ENCODE peak calls at places on chromosomes 7 and 10, in six cellular contexts. W is cardiac muscle cell, Z is prostate gland, X is PC-9, I is adrenal gland, K is testis. C is an unnamed sample.

GRCh38 chr10:68666280-68666760 is 54.7 kb upstream of the CCAR1 start:
- DNase-seq in W (no peak), Z (no peak), X (no peak), I (no peak), K (no peak), C (no peak)

GRCh38 chr10:44387853-44388251 is 3.0 kb upstream of the CXCL12 start:
- DNase-seq in W (no peak), Z (no peak), X (no peak), I (peak; percentile 15), K (no peak), C (no peak)

GRCh38 chr10:115052216-115052615 is 40.9 kb upstream of the ATRNL1 start:
- DNase-seq in W (no peak), Z (no peak), X (no peak), I (no peak), K (no peak), C (no peak)

GRCh38 chr7:151992375-151992774 is 33.1 kb upstream of the GALNT11 start:
- DNase-seq in W (peak; percentile 49), Z (peak; percentile 63), X (peak; percentile 28), I (peak; percentile 48), K (peak; percentile 52), C (peak; percentile 40)

GRCh38 chr7:12696001-12696400 is 8.6 kb downstream of the ARL4A start:
- DNase-seq in W (no peak), Z (no peak), X (no peak), I (no peak), K (no peak), C (no peak)

GRCh38 chr10:116113721-116114501 is 159.1 kb downstream of the GFRA1 start:
- DNase-seq in W (no peak), Z (no peak), X (no peak), I (no peak), K (no peak), C (no peak)

GRCh38 chr10:63738410-63738809 is 217.2 kb downstream of the REEP3 start:
- DNase-seq in W (no peak), Z (no peak), X (no peak), I (peak; percentile 67), K (no peak), C (no peak)

GRCh38 chr7:35021445-35021844 is 15.8 kb downstream of the DPY19L1 start:
- DNase-seq in W (no peak), Z (no peak), X (no peak), I (no peak), K (no peak), C (no peak)

GRCh38 chr7:156889089-156889488 is 3.9 kb downstream of the LMBR1 start:
- DNase-seq in W (no peak), Z (no peak), X (no peak), I (no peak), K (no peak), C (no peak)

GRCh38 chr7:150451097-150451793 is 815 bp downstream of the GIMAP8 start:
- DNase-seq in W (no peak), Z (no peak), X (no peak), I (peak; percentile 44), K (peak; percentile 33), C (peak; percentile 19)

GRCh38 chr7:81159402-81159801 is 240.6 kb upstream of the SEMA3C start:
- DNase-seq in W (no peak), Z (no peak), X (peak; percentile 65), I (no peak), K (no peak), C (no peak)

GRCh38 chr10:69217119-69217754 is 2.9 kb upstream of the HKDC1 start:
- DNase-seq in W (no peak), Z (no peak), X (peak; percentile 40), I (no peak), K (no peak), C (no peak)

GRCh38 chr7:19455508-19456132 is 253.2 kb downstream of the POLR1F start:
- DNase-seq in W (no peak), Z (no peak), X (no peak), I (no peak), K (no peak), C (no peak)

GRCh38 chr7:28435732-28436378 is 23.5 kb downstream of the CREB5 start:
- DNase-seq in W (no peak), Z (no peak), X (no peak), I (no peak), K (no peak), C (no peak)

GRCh38 chr7:151899513-151900360 is 22.8 kb upstream of the PRKAG2 start:
- DNase-seq in W (no peak), Z (no peak), X (no peak), I (no peak), K (no peak), C (no peak)

GRCh38 chr10:24344279-24344678 is 135.3 kb downstream of the KIAA1217 start:
- DNase-seq in W (no peak), Z (peak; percentile 76), X (peak; percentile 44), I (no peak), K (no peak), C (no peak)

GRCh38 chr10:49356945-49357344 is 38.9 kb downstream of the DRGX start:
- DNase-seq in W (no peak), Z (no peak), X (no peak), I (no peak), K (no peak), C (no peak)

GRCh38 chr7:30977896-30978564 is 14.3 kb downstream of the GHRHR start:
- DNase-seq in W (peak; percentile 65), Z (peak; percentile 31), X (peak; percentile 67), I (peak; percentile 40), K (peak; percentile 68), C (peak; percentile 58)

GRCh38 chr7:142808802-142809583 is 38.2 kb downstream of the PRSS2 start:
- DNase-seq in W (no peak), Z (no peak), X (peak; percentile 84), I (no peak), K (no peak), C (peak; percentile 39)

GRCh38 chr10:104824378-104825006 is 183.4 kb downstream of the SORCS3 start:
- DNase-seq in W (peak; percentile 73), Z (peak; percentile 31), X (peak; percentile 7), I (peak; percentile 38), K (peak; percentile 64), C (no peak)

GRCh38 chr7:2049111-2049781 is 183.5 kb downstream of the MAD1L1 start:
- DNase-seq in W (no peak), Z (no peak), X (no peak), I (no peak), K (no peak), C (no peak)

GRCh38 chr7:68146970-68147369 is 1150.3 kb downstream of the TYW1 start:
- DNase-seq in W (no peak), Z (no peak), X (no peak), I (no peak), K (no peak), C (no peak)

GRCh38 chr7:134298902-134299683 is 17.6 kb downstream of the SLC35B4 start:
- DNase-seq in W (no peak), Z (peak; percentile 48), X (no peak), I (no peak), K (no peak), C (peak; percentile 76)

GRCh38 chr7:114789942-114790341 is 132.0 kb upstream of the MDFIC start:
- DNase-seq in W (no peak), Z (no peak), X (no peak), I (no peak), K (no peak), C (no peak)

GRCh38 chr10:114265392-114266053 is 26.5 kb downstream of the VWA2 start:
- DNase-seq in W (no peak), Z (no peak), X (no peak), I (peak; percentile 39), K (peak; percentile 21), C (no peak)

GRCh38 chr10:124450010-124450782 is at the start of gene NKX1-2:
- DNase-seq in W (peak; percentile 56), Z (no peak), X (no peak), I (no peak), K (peak; percentile 43), C (no peak)
- H3K4me1 ChIP-seq in W (peaks cover 8% of the 10 kb centered on the region), Z (peaks cover 3% of the 10 kb centered on the region), X (peaks cover 13% of the 10 kb centered on the region), I (peaks cover 7% of the 10 kb centered on the region), K (peaks cover 15% of the 10 kb centered on the region), C (peaks cover 11% of the 10 kb centered on the region)

GRCh38 chr10:92916433-92916832 is 68.1 kb downstream of the EXOC6 start:
- DNase-seq in W (no peak), Z (no peak), X (no peak), I (no peak), K (no peak), C (no peak)

GRCh38 chr10:92913973-92914372 is 65.7 kb downstream of the EXOC6 start:
- DNase-seq in W (peak; percentile 21), Z (no peak), X (no peak), I (no peak), K (no peak), C (no peak)

GRCh38 chr10:92915892-92916291 is 67.6 kb downstream of the EXOC6 start:
- DNase-seq in W (no peak), Z (no peak), X (no peak), I (no peak), K (no peak), C (no peak)

DNA sequence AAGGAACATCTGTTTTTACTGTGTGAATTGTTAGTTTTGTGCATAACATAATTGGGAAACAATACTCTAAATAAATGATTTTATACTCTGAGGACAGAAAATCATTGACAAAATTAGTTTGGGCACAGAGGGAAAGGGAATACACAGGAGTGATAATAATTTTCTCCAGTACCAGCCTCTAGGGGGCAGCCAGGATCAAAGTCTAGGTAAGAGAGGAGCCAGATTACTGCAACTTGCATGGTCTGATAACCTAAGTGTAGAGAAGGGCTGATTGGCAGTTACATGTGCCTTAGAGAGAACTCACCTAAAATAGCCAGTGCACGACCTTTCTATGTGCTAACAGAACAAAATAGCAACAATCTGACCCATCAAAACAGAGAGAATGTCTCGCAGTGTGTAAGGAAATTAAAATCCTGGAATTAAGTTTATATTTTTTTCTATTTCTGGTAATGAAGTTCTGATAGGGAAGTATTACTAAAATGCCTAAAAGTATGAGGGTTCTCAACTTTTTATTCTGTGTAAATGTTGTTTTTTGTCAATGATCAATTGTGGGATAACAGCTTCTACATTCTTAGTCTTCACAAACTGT is 66.3 kb downstream of the EXOC6 start:
- DNase-seq in W (peak; percentile 89), Z (peak; percentile 14), X (peak; percentile 29), I (peak; percentile 68), K (peak; percentile 74), C (peak; percentile 57)
- TF ChIP-seq CTCF in W (peak; percentile 77), Z (peak; percentile 41), X (peak; percentile 71), I (peak; percentile 58), K (peak; percentile 26), C (peak; percentile 29)

DNA sequence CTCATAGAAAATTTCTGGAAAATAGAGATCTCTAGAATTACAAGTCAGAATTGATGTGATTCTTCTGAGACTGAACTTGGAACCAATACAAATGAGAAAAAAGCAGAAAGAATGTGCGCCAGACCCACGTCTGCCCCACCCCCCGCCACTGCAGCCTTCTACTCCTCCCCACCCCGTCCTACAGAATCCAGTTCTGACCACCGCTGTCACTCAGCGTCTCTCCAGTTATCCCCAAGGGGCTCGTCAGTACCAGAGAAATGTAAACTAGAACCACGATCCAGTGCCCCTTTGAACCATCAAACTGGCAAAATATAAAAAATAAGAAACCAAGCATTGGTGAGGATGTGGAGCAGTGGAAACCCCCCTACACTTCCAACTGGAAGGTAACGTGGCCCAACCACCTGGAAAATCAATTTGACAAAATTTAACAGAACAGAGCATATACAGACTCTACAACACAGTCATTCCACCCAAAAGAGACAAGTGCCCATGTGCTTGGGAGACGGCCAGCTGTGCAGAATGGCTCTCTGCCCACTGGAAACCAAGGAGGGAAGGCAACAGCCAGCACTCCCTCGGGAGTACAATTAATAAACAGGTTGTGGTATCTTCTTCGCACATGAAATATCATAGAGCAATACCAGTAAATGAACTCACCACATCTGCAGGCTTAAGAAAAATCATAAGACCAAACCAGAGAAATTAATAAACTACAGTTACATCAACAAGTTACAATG is 397.8 kb downstream of the TNS3 start:
- DNase-seq in W (no peak), Z (no peak), X (no peak), I (no peak), K (peak; percentile 41), C (peak; percentile 89)
- H3K4me1 ChIP-seq in W (no peaks in the 10 kb centered on the region), Z (peaks cover 3% of the 10 kb centered on the region), X (no peaks in the 10 kb centered on the region), I (no peaks in the 10 kb centered on the region), K (peaks cover 7% of the 10 kb centered on the region), C (peaks cover 31% of the 10 kb centered on the region)

GRCh38 chr10:45592432-45592831 is 80.1 kb downstream of the ZFAND4 start:
- DNase-seq in W (no peak), Z (no peak), X (no peak), I (no peak), K (no peak), C (no peak)
- TF ChIP-seq CTCF in W (no peak), Z (no peak), X (no peak), I (no peak), K (no peak), C (no peak)